ENCODE peak calls at places on chromosomes 6 and 20, in ten cellular contexts. M is GM12865; O is CD8-positive, alpha-beta T cell; S is amniotic stem cell; G is activated CD4-positive, alpha-beta T cell treated with anti-CD3 and anti-CD28 coated beads, Interleukin-2, amount 50 U/mL, for 48 hours; A is aorta; I is M059J; R is iris pigment epithelial cell; V is HTR-8/SVneo; K is omental fat pad. C is an unnamed sample.

GRCh38 chr6:7008451-7008988 is 99.2 kb upstream of the RREB1 start:
- DNase-seq in M (no peak), O (no peak), S (no peak), G (no peak), A (no peak), I (no peak), R (no peak), V (no peak), K (no peak), C (no peak)

GRCh38 chr6:14857501-14857900 is 388.4 kb upstream of the JARID2 start:
- DNase-seq in M (peak; percentile 15), O (peak; percentile 70), S (no peak), G (peak; percentile 71), A (peak; percentile 76), I (no peak), R (no peak), V (no peak), K (no peak), C (no peak)

GRCh38 chr6:111593516-111593824 is 12.2 kb downstream of the TRAF3IP2 start:
- DNase-seq in M (no peak), O (no peak), S (no peak), G (no peak), A (no peak), I (no peak), R (no peak), V (no peak), K (no peak), C (no peak)

GRCh38 chr6:147935656-147936055 is 407.0 kb upstream of the SASH1 start:
- DNase-seq in M (no peak), O (no peak), S (no peak), G (no peak), A (no peak), I (no peak), R (no peak), V (no peak), K (no peak), C (no peak)

GRCh38 chr6:22921831-22922230 is 352.5 kb downstream of the HDGFL1 start:
- DNase-seq in M (no peak), O (no peak), S (no peak), G (no peak), A (no peak), I (no peak), R (no peak), V (no peak), K (no peak), C (no peak)

GRCh38 chr6:157396026-157396425 is 15.0 kb downstream of the ZDHHC14 start:
- DNase-seq in M (no peak), O (no peak), S (no peak), G (no peak), A (no peak), I (no peak), R (no peak), V (no peak), K (no peak), C (no peak)

GRCh38 chr6:32050562-32050961 is 12.3 kb downstream of the CYP21A2 start:
- DNase-seq in M (no peak), O (no peak), S (no peak), G (no peak), A (no peak), I (no peak), R (no peak), V (no peak), K (no peak), C (peak; percentile 2)

GRCh38 chr20:10758446-10758845 is 84.6 kb upstream of the JAG1 start:
- DNase-seq in M (no peak), O (no peak), S (no peak), G (no peak), A (no peak), I (peak; percentile 78), R (peak; percentile 47), V (no peak), K (no peak), C (no peak)

GRCh38 chr6:122151066-122151465 is 248.4 kb upstream of the HSF2 start:
- DNase-seq in M (no peak), O (no peak), S (no peak), G (no peak), A (no peak), I (no peak), R (peak; percentile 2), V (no peak), K (no peak), C (no peak)

GRCh38 chr6:116287668-116288282 is 8.0 kb upstream of the TSPYL1 start:
- DNase-seq in M (peak; percentile 53), O (no peak), S (peak; percentile 9), G (no peak), A (no peak), I (peak; percentile 42), R (peak; percentile 66), V (peak; percentile 25), K (no peak), C (no peak)

GRCh38 chr6:163260111-163260895 is 154.2 kb upstream of the QKI start:
- DNase-seq in M (no peak), O (no peak), S (no peak), G (no peak), A (no peak), I (peak; percentile 23), R (peak; percentile 6), V (no peak), K (no peak), C (no peak)

GRCh38 chr20:1944345-1945099 is 49.3 kb downstream of the SIRPA start:
- DNase-seq in M (no peak), O (no peak), S (no peak), G (no peak), A (no peak), I (no peak), R (no peak), V (no peak), K (no peak), C (no peak)

GRCh38 chr6:9484686-9485085 is 930.2 kb downstream of the TFAP2A start:
- DNase-seq in M (no peak), O (no peak), S (no peak), G (no peak), A (no peak), I (peak; percentile 9), R (peak; percentile 39), V (no peak), K (no peak), C (no peak)

GRCh38 chr20:7856756-7857155 is 83.5 kb downstream of the HAO1 start:
- DNase-seq in M (no peak), O (no peak), S (no peak), G (no peak), A (no peak), I (peak; percentile 91), R (peak; percentile 79), V (no peak), K (no peak), C (no peak)

GRCh38 chr20:56626367-56627121 is 2.6 kb upstream of the TFAP2C start:
- DNase-seq in M (no peak), O (no peak), S (no peak), G (no peak), A (no peak), I (no peak), R (no peak), V (peak; percentile 60), K (no peak), C (no peak)

GRCh38 chr6:106547961-106548453 is 81.3 kb downstream of the RTN4IP1 start:
- DNase-seq in M (no peak), O (peak; percentile 20), S (no peak), G (peak; percentile 23), A (no peak), I (peak; percentile 63), R (peak; percentile 84), V (no peak), K (no peak), C (no peak)

GRCh38 chr6:84688187-84688878 is 76.1 kb downstream of the TBX18 start:
- DNase-seq in M (no peak), O (no peak), S (no peak), G (no peak), A (no peak), I (no peak), R (no peak), V (no peak), K (no peak), C (no peak)

GRCh38 chr6:92124126-92124525 is 1295.2 kb downstream of the EPHA7 start:
- DNase-seq in M (no peak), O (no peak), S (no peak), G (no peak), A (no peak), I (no peak), R (peak; percentile 26), V (no peak), K (no peak), C (no peak)

GRCh38 chr6:157860505-157860991 is 37.5 kb downstream of the SNX9 start:
- DNase-seq in M (no peak), O (no peak), S (no peak), G (no peak), A (no peak), I (peak; percentile 38), R (no peak), V (no peak), K (no peak), C (no peak)

GRCh38 chr6:111597687-111598086 is 8.0 kb downstream of the TRAF3IP2 start:
- DNase-seq in M (no peak), O (no peak), S (no peak), G (no peak), A (no peak), I (no peak), R (no peak), V (no peak), K (no peak), C (no peak)

GRCh38 chr20:47962286-47962685 is 177.0 kb upstream of the SULF2 start:
- DNase-seq in M (no peak), O (no peak), S (no peak), G (no peak), A (no peak), I (no peak), R (no peak), V (no peak), K (no peak), C (no peak)

GRCh38 chr20:59749293-59749680 is 144.9 kb downstream of the PHACTR3 start:
- DNase-seq in M (no peak), O (no peak), S (peak; percentile 53), G (no peak), A (peak; percentile 84), I (peak; percentile 42), R (peak; percentile 7), V (no peak), K (no peak), C (no peak)

GRCh38 chr20:13105071-13105470 is 96.3 kb downstream of the SPTLC3 start:
- DNase-seq in M (no peak), O (no peak), S (no peak), G (no peak), A (no peak), I (no peak), R (no peak), V (no peak), K (no peak), C (no peak)

GRCh38 chr6:82040405-82041221 is 206.9 kb downstream of the IBTK start:
- DNase-seq in M (peak; percentile 47), O (no peak), S (no peak), G (no peak), A (no peak), I (peak; percentile 81), R (peak; percentile 59), V (peak; percentile 13), K (no peak), C (no peak)

GRCh38 chr6:2684059-2684749 is 66.5 kb downstream of the MYLK4 start:
- DNase-seq in M (no peak), O (no peak), S (no peak), G (no peak), A (no peak), I (peak; percentile 76), R (peak; percentile 85), V (peak; percentile 68), K (no peak), C (no peak)

GRCh38 chr6:147156218-147156617 is 48.0 kb upstream of the STXBP5 start:
- DNase-seq in M (no peak), O (no peak), S (no peak), G (no peak), A (no peak), I (no peak), R (no peak), V (no peak), K (no peak), C (no peak)

GRCh38 chr6:44967481-44967880 is 360.6 kb upstream of the RUNX2 start:
- DNase-seq in M (no peak), O (no peak), S (no peak), G (no peak), A (no peak), I (peak; percentile 48), R (peak; percentile 31), V (no peak), K (no peak), C (no peak)

GRCh38 chr6:156776470-156776840 is 723 bp upstream of the ARID1B start:
- DNase-seq in M (peak; percentile 76), O (no peak), S (no peak), G (no peak), A (no peak), I (peak; percentile 16), R (peak; percentile 28), V (no peak), K (no peak), C (no peak)

C was measured in left ventricle myocardium inferior.